ENCODE peak calls at places on chromosomes 1 and 21, in eight cellular contexts. K is SK-N-SH, Z is body of pancreas, Y is bronchial epithelial cell, G is breast epithelium, F is colonic mucosa, L is astrocyte, N is IMR-90. E is an unnamed sample.

GRCh38 chr1:156510709-156511108 is 10.1 kb upstream of the MEF2D start:
- DNase-seq in K (no peak), Z (peak; percentile 65), Y (peak; percentile 25), G (peak; percentile 87), F (peak; percentile 51), L (peak; percentile 84), N (peak; percentile 85), E (no peak)

GRCh38 chr1:235156265-235156664 is 4.8 kb downstream of the RBM34 start:
- DNase-seq in K (no peak), Z (no peak), Y (no peak), G (no peak), F (no peak), L (no peak), N (no peak), E (no peak)

GRCh38 chr1:165284471-165284870 is 72.0 kb downstream of the LMX1A start:
- DNase-seq in K (no peak), Z (peak; percentile 17), Y (no peak), G (no peak), F (peak; percentile 45), L (no peak), N (no peak), E (no peak)

GRCh38 chr1:38000233-38000528 is 5.1 kb downstream of the FHL3 start:
- DNase-seq in K (no peak), Z (no peak), Y (no peak), G (no peak), F (no peak), L (no peak), N (no peak), E (no peak)

GRCh38 chr21:27108228-27108627 is 141.3 kb upstream of the ADAMTS5 start:
- DNase-seq in K (peak; percentile 6), Z (no peak), Y (peak; percentile 82), G (no peak), F (no peak), L (peak; percentile 10), N (peak; percentile 3), E (no peak)

GRCh38 chr1:205286335-205286950 is 35.1 kb downstream of the NUAK2 start:
- DNase-seq in K (no peak), Z (no peak), Y (no peak), G (no peak), F (no peak), L (peak; percentile 82), N (peak; percentile 36), E (no peak)

GRCh38 chr1:26278835-26279597 is 870 bp upstream of the SH3BGRL3 start:
- DNase-seq in K (no peak), Z (peak; percentile 77), Y (peak; percentile 94), G (no peak), F (peak; percentile 66), L (peak; percentile 55), N (peak; percentile 75), E (no peak)

GRCh38 chr1:243742814-243743213 is 107.2 kb downstream of the AKT3 start:
- DNase-seq in K (no peak), Z (no peak), Y (peak; percentile 52), G (no peak), F (no peak), L (peak; percentile 88), N (peak; percentile 96), E (no peak)

GRCh38 chr1:107804134-107804533 is 160.8 kb downstream of the VAV3 start:
- DNase-seq in K (no peak), Z (no peak), Y (no peak), G (no peak), F (no peak), L (no peak), N (no peak), E (no peak)

GRCh38 chr1:205294175-205294913 is 27.2 kb downstream of the NUAK2 start:
- DNase-seq in K (no peak), Z (peak; percentile 51), Y (peak; percentile 86), G (no peak), F (no peak), L (peak; percentile 89), N (peak; percentile 99), E (no peak)

GRCh38 chr1:107750364-107750959 is 214.5 kb downstream of the VAV3 start:
- DNase-seq in K (peak; percentile 60), Z (peak; percentile 61), Y (peak; percentile 75), G (no peak), F (peak; percentile 82), L (peak; percentile 43), N (peak; percentile 43), E (peak; percentile 36)

GRCh38 chr1:84722794-84723193 is 32.5 kb upstream of the SSX2IP start:
- DNase-seq in K (no peak), Z (peak; percentile 9), Y (no peak), G (no peak), F (no peak), L (peak; percentile 47), N (peak; percentile 50), E (no peak)

GRCh38 chr1:7046314-7046713 is 261.1 kb downstream of the CAMTA1 start:
- DNase-seq in K (peak; percentile 87), Z (peak; percentile 27), Y (peak; percentile 50), G (no peak), F (no peak), L (peak; percentile 93), N (peak; percentile 77), E (no peak)

GRCh38 chr1:71521655-71522264 is 440.9 kb upstream of the ZRANB2 start:
- DNase-seq in K (peak; percentile 47), Z (peak; percentile 40), Y (peak; percentile 51), G (no peak), F (peak; percentile 65), L (peak; percentile 6), N (peak; percentile 43), E (no peak)

GRCh38 chr1:176720835-176721234 is 257.9 kb downstream of the PAPPA2 start:
- DNase-seq in K (no peak), Z (no peak), Y (no peak), G (no peak), F (no peak), L (no peak), N (no peak), E (no peak)

GRCh38 chr1:22525646-22526045 is 37.6 kb upstream of the EPHA8 start:
- DNase-seq in K (no peak), Z (no peak), Y (no peak), G (no peak), F (no peak), L (no peak), N (no peak), E (no peak)
- H3K36me3 ChIP-seq in K (no peaks in the 10 kb centered on the region), Z (no peaks in the 10 kb centered on the region), Y (peaks cover 21% of the 10 kb centered on the region), G (peaks cover 3% of the 10 kb centered on the region), F (peaks cover 8% of the 10 kb centered on the region), L (peaks cover 39% of the 10 kb centered on the region), N (peaks cover 42% of the 10 kb centered on the region), E (peaks cover 30% of the 10 kb centered on the region)

GRCh38 chr1:40743860-40744259 is 39.7 kb upstream of the KCNQ4 start:
- DNase-seq in K (no peak), Z (no peak), Y (no peak), G (no peak), F (no peak), L (no peak), N (no peak), E (no peak)
- H3K36me3 ChIP-seq in K (peaks cover 70% of the 10 kb centered on the region), Z (no peaks in the 10 kb centered on the region), Y (peaks cover 16% of the 10 kb centered on the region), G (no peaks in the 10 kb centered on the region), F (no peaks in the 10 kb centered on the region), L (peaks cover 23% of the 10 kb centered on the region), N (peaks cover 17% of the 10 kb centered on the region), E (peaks cover 30% of the 10 kb centered on the region)

GRCh38 chr1:67323087-67323486 is 15.4 kb downstream of the IL12RB2 start:
- DNase-seq in K (no peak), Z (no peak), Y (peak; percentile 14), G (no peak), F (no peak), L (no peak), N (no peak), E (no peak)
- H3K36me3 ChIP-seq in K (no peaks in the 10 kb centered on the region), Z (no peaks in the 10 kb centered on the region), Y (no peaks in the 10 kb centered on the region), G (no peaks in the 10 kb centered on the region), F (no peaks in the 10 kb centered on the region), L (no peaks in the 10 kb centered on the region), N (no peaks in the 10 kb centered on the region), E (no peaks in the 10 kb centered on the region)

DNA sequence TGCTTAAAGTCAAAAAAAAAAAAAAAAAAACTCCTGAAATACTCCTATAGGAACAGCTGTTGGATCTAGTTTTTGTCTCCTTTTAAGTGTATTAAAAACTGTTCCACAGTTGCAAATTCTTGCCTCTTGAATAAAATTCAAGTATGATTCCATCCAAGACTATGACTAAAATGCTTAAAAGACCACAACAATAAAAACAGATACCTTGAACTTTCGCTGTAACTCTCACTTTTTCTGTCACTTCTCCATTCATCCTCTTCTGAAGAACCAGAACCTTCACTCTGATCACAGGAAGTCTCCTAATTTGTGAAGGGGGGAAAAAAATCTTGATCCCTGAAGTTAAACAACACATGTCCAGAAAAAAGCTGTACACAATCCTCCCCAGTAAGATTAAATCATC is 55.0 kb upstream of the PSMG1 start:
- DNase-seq in K (no peak), Z (no peak), Y (no peak), G (no peak), F (no peak), L (peak; percentile 41), N (no peak), E (no peak)
- H3K36me3 ChIP-seq in K (peaks cover 62% of the 10 kb centered on the region), Z (peaks cover 5% of the 10 kb centered on the region), Y (peaks cover 9% of the 10 kb centered on the region), G (no peaks in the 10 kb centered on the region), F (peaks cover 6% of the 10 kb centered on the region), L (peaks cover 20% of the 10 kb centered on the region), N (peaks cover 24% of the 10 kb centered on the region), E (peaks cover 12% of the 10 kb centered on the region)

GRCh38 chr1:171783816-171784530 is 2.5 kb downstream of the METTL13 start:
- DNase-seq in K (no peak), Z (no peak), Y (no peak), G (no peak), F (no peak), L (no peak), N (no peak), E (no peak)

GRCh38 chr1:171785766-171786165 is 4.3 kb downstream of the METTL13 start:
- DNase-seq in K (no peak), Z (no peak), Y (no peak), G (no peak), F (no peak), L (no peak), N (no peak), E (no peak)

GRCh38 chr1:171784779-171785178 is 3.3 kb downstream of the METTL13 start:
- DNase-seq in K (no peak), Z (no peak), Y (no peak), G (no peak), F (no peak), L (no peak), N (no peak), E (no peak)

GRCh38 chr1:171781167-171781875 is at the start of gene METTL13:
- DNase-seq in K (peak; percentile 96), Z (peak; percentile 99), Y (peak; percentile 96), G (peak; percentile 98), F (peak; percentile 99), L (peak; percentile 99), N (peak; percentile 99), E (peak; percentile 80)

GRCh38 chr1:171780583-171781166 is 785 bp upstream of the METTL13 start:
- DNase-seq in K (no peak), Z (no peak), Y (no peak), G (no peak), F (no peak), L (no peak), N (no peak), E (no peak)
- H3K36me3 ChIP-seq in K (no peaks in the 10 kb centered on the region), Z (no peaks in the 10 kb centered on the region), Y (peaks cover 10% of the 10 kb centered on the region), G (no peaks in the 10 kb centered on the region), F (no peaks in the 10 kb centered on the region), L (peaks cover 3% of the 10 kb centered on the region), N (peaks cover 13% of the 10 kb centered on the region), E (peaks cover 10% of the 10 kb centered on the region)

DNA sequence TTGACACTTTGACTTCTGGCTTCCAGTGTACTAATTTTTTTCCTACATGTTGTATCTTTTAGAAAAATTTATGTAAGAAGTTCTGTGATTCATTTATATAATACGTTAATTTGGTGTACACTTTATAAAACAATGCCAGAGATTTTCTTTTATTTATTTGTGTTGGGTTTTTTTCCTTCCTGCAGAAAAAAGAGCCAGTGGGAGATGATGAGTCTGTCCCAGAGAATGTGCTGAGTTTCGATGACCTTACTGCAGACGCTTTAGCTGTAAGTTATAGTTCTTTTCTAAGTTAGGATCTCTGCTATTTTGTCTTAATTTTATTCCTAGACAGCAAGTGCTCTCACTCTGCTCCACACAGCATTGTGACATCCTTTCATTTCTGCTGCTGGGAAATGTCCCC is 14.4 kb downstream of the SARS1 start:
- DNase-seq in K (no peak), Z (no peak), Y (no peak), G (no peak), F (no peak), L (peak; percentile 63), N (peak; percentile 89), E (no peak)
- H3K36me3 ChIP-seq in K (peaks cover 58% of the 10 kb centered on the region), Z (peaks cover 8% of the 10 kb centered on the region), Y (peaks cover 35% of the 10 kb centered on the region), G (peaks cover 24% of the 10 kb centered on the region), F (peaks cover 27% of the 10 kb centered on the region), L (peaks cover 49% of the 10 kb centered on the region), N (peaks cover 40% of the 10 kb centered on the region), E (peaks cover 50% of the 10 kb centered on the region)

E was measured in keratinocyte.